ENCODE peak calls at places on chromosomes 1 and 21, in four cellular contexts. Y, C, Q and T are unnamed samples.

GRCh38 chr1:28983509-28984310 is 69.3 kb downstream of the EPB41 start:
- DNase-seq in Y (peak), C (no peak), Q (no peak), T (peak)

GRCh38 chr21:30349572-30349971 is 1.2 kb upstream of the KRTAP23-1 start:
- DNase-seq in Y (no peak), C (no peak), Q (no peak), T (no peak)

GRCh38 chr1:153795934-153796785 is 21.0 kb downstream of the SLC27A3 start:
- DNase-seq in Y (no peak), C (no peak), Q (no peak), T (no peak)

GRCh38 chr1:229229721-229230135 is 41.2 kb upstream of the RAB4A start:
- DNase-seq in Y (no peak), C (no peak), Q (no peak), T (no peak)

GRCh38 chr21:14492890-14493289 is 53.2 kb downstream of the SAMSN1 start:
- DNase-seq in Y (no peak), C (no peak), Q (peak), T (no peak)

GRCh38 chr1:143720087-143721023 is 251.4 kb downstream of the FAM72C start:
- DNase-seq in Y (peak), C (no peak), Q (peak), T (no peak)

GRCh38 chr1:84165566-84165965 is 21.5 kb downstream of the PRKACB start:
- DNase-seq in Y (no peak), C (no peak), Q (no peak), T (no peak)

GRCh38 chr21:19523731-19524130 is 1120.1 kb upstream of the TMPRSS15 start:
- DNase-seq in Y (no peak), C (no peak), Q (no peak), T (no peak)

GRCh38 chr1:11374079-11374747 is 101.2 kb downstream of the UBIAD1 start:
- DNase-seq in Y (no peak), C (no peak), Q (no peak), T (no peak)

GRCh38 chr1:36126797-36127500 is 1.9 kb upstream of the COL8A2 start:
- DNase-seq in Y (no peak), C (no peak), Q (no peak), T (no peak)

GRCh38 chr1:75632350-75632949 is 21.5 kb upstream of the SLC44A5 start:
- DNase-seq in Y (peak), C (no peak), Q (no peak), T (no peak)

GRCh38 chr1:183864611-183865010 is 59.7 kb downstream of the RGL1 start:
- DNase-seq in Y (no peak), C (no peak), Q (no peak), T (no peak)

GRCh38 chr1:114032271-114033218 is 53.3 kb downstream of the OLFML3 start:
- DNase-seq in Y (peak), C (no peak), Q (no peak), T (no peak)

GRCh38 chr1:96060621-96061020 is 661.0 kb upstream of the PTBP2 start:
- DNase-seq in Y (no peak), C (no peak), Q (no peak), T (no peak)

GRCh38 chr1:56190975-56191768 is 388.2 kb downstream of the PLPP3 start:
- DNase-seq in Y (peak), C (no peak), Q (no peak), T (no peak)

GRCh38 chr1:111202707-111203623 is 2.5 kb upstream of the DENND2D start:
- DNase-seq in Y (no peak), C (no peak), Q (peak), T (no peak)

GRCh38 chr1:31166462-31166861 is 73.2 kb downstream of the NKAIN1 start:
- DNase-seq in Y (no peak), C (no peak), Q (no peak), T (no peak)

GRCh38 chr1:201042663-201043461 is 19.3 kb upstream of the KIF21B start:
- DNase-seq in Y (peak), C (peak), Q (peak), T (peak)

GRCh38 chr1:27357281-27358037 is 9.3 kb downstream of the MAP3K6 start:
- DNase-seq in Y (peak), C (peak), Q (peak), T (peak)

GRCh38 chr1:50724626-50725286 is 235.3 kb downstream of the FAF1 start:
- DNase-seq in Y (no peak), C (no peak), Q (no peak), T (no peak)

GRCh38 chr1:9249534-9250335 is 15.2 kb downstream of the H6PD start:
- DNase-seq in Y (peak), C (no peak), Q (peak), T (no peak)

GRCh38 chr1:85366391-85366790 is 90.0 kb upstream of the BCL10 start:
- DNase-seq in Y (no peak), C (no peak), Q (no peak), T (no peak)

GRCh38 chr1:207067185-207067584 is 14.1 kb downstream of the PFKFB2 start:
- DNase-seq in Y (no peak), C (no peak), Q (no peak), T (no peak)

GRCh38 chr1:71462247-71462646 is 381.4 kb upstream of the ZRANB2 start:
- DNase-seq in Y (no peak), C (no peak), Q (no peak), T (no peak)

GRCh38 chr1:5269901-5270300 is 615.5 kb downstream of the AJAP1 start:
- DNase-seq in Y (no peak), C (no peak), Q (no peak), T (no peak)

GRCh38 chr1:226349081-226349480 is 40.1 kb upstream of the LIN9 start:
- DNase-seq in Y (no peak), C (no peak), Q (no peak), T (no peak)

GRCh38 chr21:39048064-39048463 is 135.2 kb downstream of the PSMG1 start:
- DNase-seq in Y (peak), C (no peak), Q (peak), T (no peak)

GRCh38 chr1:246107516-246108277 is 399.4 kb downstream of the SMYD3 start:
- DNase-seq in Y (no peak), C (no peak), Q (no peak), T (no peak)

GRCh38 chr1:195979646-195980045 is 628.6 kb downstream of the KCNT2 start:
- DNase-seq in Y (no peak), C (no peak), Q (no peak), T (no peak)

GRCh38 chr1:241531195-241532172 is 694 bp upstream of the KMO start:
- DNase-seq in Y (peak), C (no peak), Q (no peak), T (peak)

GRCh38 chr1:64363616-64364015 is 106.3 kb upstream of the CACHD1 start:
- DNase-seq in Y (no peak), C (no peak), Q (no peak), T (no peak)

GRCh38 chr1:77484926-77485325 is 197.5 kb downstream of the ZZZ3 start:
- DNase-seq in Y (no peak), C (no peak), Q (no peak), T (no peak)

GRCh38 chr1:211356723-211357418 is 30.2 kb downstream of the TRAF5 start:
- DNase-seq in Y (no peak), C (no peak), Q (no peak), T (no peak)

GRCh38 chr1:27418326-27418761 is 25.9 kb downstream of the GPR3 start:
- DNase-seq in Y (peak), C (no peak), Q (no peak), T (peak)

GRCh38 chr1:119713039-119713537 is 1.4 kb downstream of the PHGDH start:
- DNase-seq in Y (no peak), C (no peak), Q (no peak), T (no peak)

GRCh38 chr1:151984313-151984956 is 9.2 kb downstream of the S100A10 start:
- DNase-seq in Y (no peak), C (no peak), Q (no peak), T (no peak)

GRCh38 chr1:121483961-121484424 is 299.2 kb downstream of the SRGAP2C start:
- DNase-seq in Y (peak), C (no peak), Q (no peak), T (no peak)